ENCODE peak calls at places on chromosomes 1 and 21, in seven cellular contexts. C is fibroblast of mammary gland, S is GM06990, T is omental fat pad, U is brain microvascular endothelial cell, R is AG04450, M is lower lobe of right lung. P is an unnamed sample.
A peak's percentile ranks its signal among the peaks of the same experiment; 100 is the strongest.

GRCh38 chr1:119336738-119337315 is 31.8 kb upstream of the HAO2 start:
- DNase-seq in C (no peak), S (no peak), T (no peak), U (no peak), R (no peak), M (no peak), P (no peak)

GRCh38 chr1:201795066-201795465 is 33.9 kb upstream of the IPO9 start:
- DNase-seq in C (peak; percentile 44), S (no peak), T (no peak), U (peak; percentile 29), R (no peak), M (no peak), P (peak; percentile 53)

GRCh38 chr21:42962360-42963007 is 11.9 kb upstream of the PKNOX1 start:
- DNase-seq in C (no peak), S (no peak), T (no peak), U (no peak), R (no peak), M (no peak), P (no peak)

GRCh38 chr1:218266356-218266755 is 18.7 kb upstream of the RRP15 start:
- DNase-seq in C (peak; percentile 70), S (no peak), T (no peak), U (no peak), R (no peak), M (no peak), P (peak; percentile 59)

GRCh38 chr1:152247316-152247715 is 23.3 kb upstream of the HRNR start:
- DNase-seq in C (no peak), S (no peak), T (no peak), U (no peak), R (no peak), M (no peak), P (no peak)

GRCh38 chr1:210709694-210710093 is 381.0 kb downstream of the HHAT start:
- DNase-seq in C (peak; percentile 15), S (no peak), T (no peak), U (no peak), R (no peak), M (no peak), P (peak; percentile 69)

GRCh38 chr1:85417017-85417416 is 47.9 kb downstream of the DDAH1 start:
- DNase-seq in C (no peak), S (no peak), T (no peak), U (no peak), R (no peak), M (no peak), P (no peak)

GRCh38 chr1:4801192-4801924 is 146.9 kb downstream of the AJAP1 start:
- DNase-seq in C (peak; percentile 31), S (no peak), T (no peak), U (no peak), R (no peak), M (peak; percentile 56), P (no peak)

GRCh38 chr1:2314803-2315710 is 76.3 kb downstream of the MORN1 start:
- DNase-seq in C (no peak), S (peak; percentile 43), T (no peak), U (no peak), R (no peak), M (peak; percentile 76), P (no peak)

GRCh38 chr1:109620890-109621289 is 1.3 kb downstream of the AMPD2 start:
- DNase-seq in C (peak; percentile 90), S (peak; percentile 83), T (peak; percentile 86), U (peak; percentile 95), R (peak; percentile 78), M (peak; percentile 97), P (peak; percentile 85)

GRCh38 chr21:44279621-44280260 is 5.9 kb upstream of the AIRE start:
- DNase-seq in C (no peak), S (no peak), T (no peak), U (no peak), R (no peak), M (no peak), P (no peak)

GRCh38 chr21:36105327-36105842 is 29.5 kb upstream of the CBR3 start:
- DNase-seq in C (no peak), S (no peak), T (no peak), U (no peak), R (no peak), M (no peak), P (no peak)

GRCh38 chr1:155072531-155073289 is 5.9 kb upstream of the EFNA3 start:
- DNase-seq in C (no peak), S (no peak), T (no peak), U (no peak), R (no peak), M (no peak), P (no peak)

GRCh38 chr1:10693497-10694273 is 102.8 kb downstream of the CASZ1 start:
- DNase-seq in C (no peak), S (peak; percentile 60), T (no peak), U (no peak), R (no peak), M (peak; percentile 68), P (peak; percentile 17)

GRCh38 chr1:109252893-109253802 is 3.8 kb downstream of the CELSR2 start:
- DNase-seq in C (no peak), S (no peak), T (no peak), U (no peak), R (no peak), M (no peak), P (no peak)

GRCh38 chr1:228001738-228002535 is 4.9 kb upstream of the WNT3A start:
- DNase-seq in C (no peak), S (no peak), T (no peak), U (no peak), R (no peak), M (no peak), P (no peak)

DNA sequence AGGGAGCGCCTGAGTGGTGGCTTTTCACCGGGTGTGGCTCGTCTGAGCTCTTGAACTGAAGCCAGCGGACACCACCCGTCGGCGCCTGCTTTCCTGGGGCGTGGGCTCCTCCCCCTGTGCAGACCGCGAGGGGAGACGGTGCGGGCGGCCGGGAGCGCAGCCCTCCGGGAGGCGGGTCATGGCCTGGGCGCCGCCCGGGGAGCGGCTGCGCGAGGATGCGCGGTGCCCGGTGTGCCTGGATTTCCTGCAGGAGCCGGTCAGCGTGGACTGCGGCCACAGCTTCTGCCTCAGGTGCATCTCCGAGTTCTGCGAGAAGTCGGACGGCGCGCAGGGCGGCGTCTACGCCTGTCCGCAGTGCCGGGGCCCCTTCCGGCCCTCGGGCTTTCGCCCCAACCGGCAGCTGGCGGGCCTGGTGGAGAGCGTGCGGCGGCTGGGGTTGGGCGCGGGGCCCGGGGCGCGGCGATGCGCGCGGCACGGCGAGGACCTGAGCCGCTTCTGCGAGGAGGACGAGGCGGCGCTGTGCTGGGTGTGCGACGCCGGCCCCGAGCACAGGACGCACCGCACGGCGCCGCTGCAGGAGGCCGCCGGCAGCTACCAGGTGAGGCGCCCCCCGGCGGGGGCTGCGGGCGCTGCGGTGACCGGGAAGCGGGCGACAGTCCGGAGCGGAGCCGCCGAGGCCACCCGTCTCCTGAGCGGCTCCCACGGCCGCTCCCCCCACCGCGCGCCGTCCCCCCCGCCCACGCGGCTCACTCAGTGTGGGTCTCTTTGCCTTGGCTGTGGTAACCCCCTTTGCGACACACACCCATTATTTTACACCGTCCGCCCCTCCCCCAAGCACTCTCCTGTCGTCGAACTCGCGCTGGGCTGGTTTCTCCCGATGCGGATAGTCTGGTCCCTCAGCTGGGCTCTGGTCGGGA is at the start of gene TRIM58:
- DNase-seq in C (no peak), S (peak; percentile 18), T (no peak), U (no peak), R (no peak), M (peak; percentile 51), P (no peak)
- TF ChIP-seq CTCF in C (no peak), S (no peak), T (no peak), U (peak; percentile 31), R (no peak), M (peak; percentile 12), P (no peak)

GRCh38 chr1:233376711-233377110 is 49.2 kb downstream of the MAP3K21 start:
- DNase-seq in C (no peak), S (no peak), T (no peak), U (no peak), R (no peak), M (no peak), P (peak; percentile 33)
- TF ChIP-seq CTCF in C (no peak), S (peak; percentile 12), T (no peak), U (no peak), R (no peak), M (no peak), P (peak; percentile 15)

GRCh38 chr1:178294654-178295053 is 200.8 kb downstream of the RASAL2 start:
- DNase-seq in C (no peak), S (no peak), T (no peak), U (no peak), R (no peak), M (no peak), P (no peak)
- TF ChIP-seq CTCF in C (no peak), S (no peak), T (no peak), U (no peak), R (no peak), M (no peak), P (no peak)

DNA sequence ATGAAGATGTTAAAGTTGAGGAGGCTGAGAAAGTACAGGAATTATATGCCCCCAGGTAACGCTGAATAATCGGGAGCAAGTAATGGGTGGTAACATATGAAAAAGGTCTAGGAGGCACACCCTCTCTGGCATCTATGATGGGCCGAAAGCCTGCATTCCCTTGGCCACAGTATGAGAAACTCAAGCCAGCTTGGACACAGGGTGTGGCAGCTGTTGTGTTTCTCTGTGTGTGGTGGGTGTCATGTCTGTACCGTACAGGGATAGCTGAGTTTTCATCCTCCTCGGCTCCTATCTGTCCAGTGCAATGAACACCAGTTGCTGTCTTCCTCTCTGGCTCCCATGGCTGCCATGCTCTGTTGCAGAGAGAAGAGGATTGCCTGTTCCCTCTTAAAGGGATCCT is 32.9 kb downstream of the NBPF3 start:
- DNase-seq in C (no peak), S (no peak), T (no peak), U (no peak), R (no peak), M (no peak), P (no peak)
- TF ChIP-seq CTCF in C (no peak), S (no peak), T (no peak), U (no peak), R (no peak), M (no peak), P (no peak)